ENCODE peak calls at places on chromosomes 13 and 19, in four cellular contexts. O is K562, K is HepG2, L is WTC11. J is an unnamed sample.

GRCh38 chr19:55452381-55453325 is 8.8 kb downstream of the ISOC2 start:
- DNase-seq in O (peak), K (peak), L (peak), J (peak)

GRCh38 chr13:98707309-98707999 is 45.0 kb downstream of the SLC15A1 start:
- DNase-seq in O (no peak), K (no peak), L (no peak), J (no peak)

GRCh38 chr19:13938361-13939027 is at the start of gene PODNL1:
- DNase-seq in O (no peak), K (no peak), L (no peak), J (no peak)

GRCh38 chr13:111916201-111916600 is 150.7 kb upstream of the SOX1 start:
- DNase-seq in O (no peak), K (no peak), L (no peak), J (no peak)

GRCh38 chr19:7067716-7068115 is 1.8 kb upstream of the ZNF557 start:
- DNase-seq in O (no peak), K (no peak), L (no peak), J (no peak)

GRCh38 chr19:4007836-4008539 is 452 bp downstream of the PIAS4 start:
- DNase-seq in O (peak), K (peak), L (peak), J (no peak)

GRCh38 chr13:50693755-50694154 is 149.7 kb downstream of the DLEU7 start:
- DNase-seq in O (no peak), K (no peak), L (peak), J (no peak)

GRCh38 chr13:29523199-29523931 is 72.1 kb downstream of the SLC7A1 start:
- DNase-seq in O (no peak), K (no peak), L (no peak), J (no peak)

GRCh38 chr13:46160474-46161066 is 21.4 kb downstream of the LCP1 start:
- DNase-seq in O (peak), K (peak), L (no peak), J (peak)

GRCh38 chr19:17049711-17050280 is 23.2 kb upstream of the CPAMD8 start:
- DNase-seq in O (no peak), K (no peak), L (no peak), J (no peak)

GRCh38 chr19:14318873-14319272 is 62.4 kb upstream of the ADGRE5 start:
- DNase-seq in O (peak), K (no peak), L (peak), J (no peak)

GRCh38 chr19:18313398-18313797 is 9.5 kb downstream of the LSM4 start:
- DNase-seq in O (no peak), K (no peak), L (no peak), J (no peak)

GRCh38 chr19:29674374-29675119 is 9.3 kb downstream of the PLEKHF1 start:
- DNase-seq in O (no peak), K (no peak), L (no peak), J (no peak)

GRCh38 chr19:46828484-46828883 is 22.2 kb downstream of the AP2S1 start:
- DNase-seq in O (no peak), K (no peak), L (no peak), J (no peak)

GRCh38 chr19:17333611-17334413 is 843 bp downstream of the ANO8 start:
- DNase-seq in O (peak), K (no peak), L (peak), J (no peak)

GRCh38 chr19:55688422-55689218 is 13.6 kb downstream of the EPN1 start:
- DNase-seq in O (peak), K (no peak), L (no peak), J (no peak)

GRCh38 chr13:52931913-52932312 is 83.5 kb upstream of the PCDH8 start:
- DNase-seq in O (no peak), K (no peak), L (no peak), J (no peak)

GRCh38 chr19:53394522-53394973 is 401 bp upstream of the ZNF765 start:
- DNase-seq in O (no peak), K (peak), L (peak), J (peak)

GRCh38 chr19:2567580-2567979 is 91.7 kb downstream of the GADD45B start:
- DNase-seq in O (no peak), K (no peak), L (peak), J (no peak)

GRCh38 chr19:13848811-13849241 is 28.1 kb upstream of the NANOS3 start:
- DNase-seq in O (no peak), K (no peak), L (no peak), J (no peak)

GRCh38 chr13:99218545-99218944 is 17.9 kb downstream of the UBAC2 start:
- DNase-seq in O (no peak), K (no peak), L (no peak), J (no peak)

GRCh38 chr19:679418-680286 is 3.5 kb downstream of the FSTL3 start:
- DNase-seq in O (peak), K (no peak), L (no peak), J (no peak)

GRCh38 chr19:56594783-56595547 is at the start of gene ZNF71:
- DNase-seq in O (no peak), K (peak), L (peak), J (peak)

GRCh38 chr19:53992211-53992610 is 774 bp downstream of the CACNG6 start:
- DNase-seq in O (no peak), K (no peak), L (no peak), J (no peak)

GRCh38 chr19:52273301-52273700 is 3.9 kb downstream of the ZNF766 start:
- DNase-seq in O (no peak), K (no peak), L (no peak), J (no peak)

GRCh38 chr19:18514800-18515682 is 6.8 kb downstream of the ELL start:
- DNase-seq in O (no peak), K (peak), L (no peak), J (no peak)

GRCh38 chr19:28940751-28941500 is 272.0 kb downstream of the UQCRFS1 start:
- DNase-seq in O (no peak), K (no peak), L (no peak), J (no peak)

GRCh38 chr19:6516018-6516658 is 14.0 kb upstream of the TUBB4A start:
- DNase-seq in O (peak), K (peak), L (peak), J (peak)

GRCh38 chr19:17441241-17442135 is 7.0 kb downstream of the TMEM221 start:
- DNase-seq in O (peak), K (peak), L (peak), J (peak)

GRCh38 chr19:15631817-15632216 is 8.9 kb upstream of the CYP4F3 start:
- DNase-seq in O (peak), K (peak), L (peak), J (peak)

GRCh38 chr19:11694533-11695439 is 44.0 kb downstream of the ZNF823 start:
- DNase-seq in O (peak), K (peak), L (peak), J (peak)

GRCh38 chr19:21082011-21082975 is at the start of gene ZNF714:
- DNase-seq in O (peak), K (peak), L (peak), J (peak)

GRCh38 chr19:56477429-56478338 is 539 bp upstream of the ZNF667 start:
- DNase-seq in O (peak), K (no peak), L (peak), J (no peak)

GRCh38 chr13:24854311-24854710 is 90.3 kb downstream of the RNF17 start:
- DNase-seq in O (no peak), K (no peak), L (no peak), J (no peak)

GRCh38 chr13:113407103-113407530 is 43.2 kb upstream of the GRTP1 start:
- DNase-seq in O (no peak), K (no peak), L (no peak), J (no peak)

GRCh38 chr13:113407531-113408393 is 43.8 kb upstream of the GRTP1 start:
- DNase-seq in O (no peak), K (no peak), L (peak), J (no peak)

GRCh38 chr13:113405481-113406300 is 41.8 kb upstream of the GRTP1 start:
- DNase-seq in O (peak), K (no peak), L (no peak), J (no peak)

GRCh38 chr13:113404723-113405471 is 41.0 kb upstream of the GRTP1 start:
- DNase-seq in O (no peak), K (no peak), L (no peak), J (no peak)

DNA sequence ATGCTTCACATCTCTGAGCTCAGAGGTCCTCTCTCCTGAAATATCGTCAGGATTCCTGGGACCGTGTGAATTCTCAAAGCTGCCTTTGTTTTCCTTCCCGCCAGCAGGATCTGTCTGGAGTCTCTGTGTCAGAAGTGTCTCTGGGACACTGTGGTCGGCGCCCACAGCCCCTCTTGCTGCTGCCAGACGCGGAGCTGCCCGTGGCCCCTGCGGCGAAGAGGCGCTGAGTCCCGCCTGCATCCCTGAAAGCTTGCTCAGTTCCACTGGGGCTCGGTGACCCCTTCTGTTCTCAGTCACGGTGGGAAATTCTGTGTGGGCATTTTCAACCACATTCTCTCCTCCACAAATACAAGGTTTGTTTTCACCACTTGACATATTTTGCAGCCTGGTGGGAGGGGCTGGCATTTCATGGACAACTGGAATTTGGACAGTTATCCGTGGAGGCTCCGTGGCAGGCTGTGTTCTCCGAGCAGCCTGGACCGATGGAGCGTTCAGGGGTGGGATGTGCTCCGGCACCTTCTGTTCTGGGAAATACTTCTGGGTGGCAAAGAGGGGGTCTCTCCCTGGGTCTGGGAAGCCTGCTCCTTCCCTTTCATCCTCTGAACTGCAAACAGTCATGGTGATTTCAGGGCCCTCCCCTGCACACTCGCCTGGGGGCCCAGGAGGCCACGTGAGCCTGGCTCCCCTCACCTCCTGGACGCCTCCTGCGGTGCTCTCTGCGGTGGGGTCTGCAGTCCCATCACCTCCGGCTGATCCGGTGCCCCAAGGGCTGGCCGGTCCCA is 42.6 kb upstream of the GRTP1 start:
- DNase-seq in O (no peak), K (no peak), L (no peak), J (no peak)
- TF ChIP-seq ELF4 in O (no peak), K (no peak), L (no peak), J (no peak)

DNA sequence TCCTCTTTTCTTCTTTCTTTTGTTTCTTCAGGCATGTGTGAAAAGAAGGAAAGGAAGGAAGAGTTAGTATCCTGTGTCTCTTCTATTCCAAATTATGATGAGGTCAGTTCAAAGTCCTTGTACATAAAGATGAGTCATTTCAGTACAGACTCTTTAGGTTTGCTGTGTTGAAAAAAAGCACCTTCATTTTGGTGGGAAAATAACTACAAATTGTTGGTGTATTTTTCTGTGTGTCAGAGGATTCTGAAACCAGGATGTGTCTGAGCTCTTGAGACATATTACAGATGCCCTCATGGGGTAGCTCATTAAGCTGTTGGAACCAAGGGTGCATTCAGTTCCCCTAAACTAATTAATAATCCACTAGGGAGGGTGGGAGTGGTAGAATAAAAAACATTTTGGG is 5.8 kb upstream of the HSPH1 start:
- DNase-seq in O (no peak), K (peak), L (no peak), J (no peak)
- TF ChIP-seq ELF4 in O (no peak), K (no peak), L (no peak), J (no peak)

GRCh38 chr13:64369121-64369520 is 2861.0 kb downstream of the PCDH9 start:
- DNase-seq in O (no peak), K (no peak), L (no peak), J (no peak)

GRCh38 chr13:64371045-64371444 is 2859.1 kb downstream of the PCDH9 start:
- DNase-seq in O (no peak), K (no peak), L (no peak), J (no peak)

GRCh38 chr13:64371461-64371860 is 2858.7 kb downstream of the PCDH9 start:
- DNase-seq in O (no peak), K (no peak), L (no peak), J (no peak)
- TF ChIP-seq ELF4 in O (no peak), K (no peak), L (no peak), J (no peak)

GRCh38 chr13:40114305-40114896 is 458.9 kb downstream of the COG6 start:
- DNase-seq in O (no peak), K (no peak), L (no peak), J (no peak)

GRCh38 chr13:40118337-40118736 is 462.9 kb downstream of the COG6 start:
- DNase-seq in O (no peak), K (no peak), L (no peak), J (no peak)

GRCh38 chr13:40115456-40115855 is 460.0 kb downstream of the COG6 start:
- DNase-seq in O (no peak), K (no peak), L (no peak), J (no peak)

GRCh38 chr13:40113644-40114304 is 458.3 kb downstream of the COG6 start:
- DNase-seq in O (no peak), K (no peak), L (no peak), J (no peak)

GRCh38 chr13:40116008-40116407 is 460.5 kb downstream of the COG6 start:
- DNase-seq in O (peak), K (peak), L (no peak), J (peak)
- TF ChIP-seq ELF4 in O (no peak), K (no peak), L (no peak), J (no peak)

GRCh38 chr13:36450534-36450933 is 18.2 kb downstream of the CCNA1 start:
- DNase-seq in O (no peak), K (no peak), L (no peak), J (no peak)

GRCh38 chr13:36454121-36454520 is 21.8 kb downstream of the CCNA1 start:
- DNase-seq in O (no peak), K (no peak), L (no peak), J (no peak)

GRCh38 chr13:36456577-36456976 is 24.3 kb downstream of the CCNA1 start:
- DNase-seq in O (no peak), K (no peak), L (no peak), J (no peak)

GRCh38 chr13:36454962-36455361 is 22.7 kb downstream of the CCNA1 start:
- DNase-seq in O (no peak), K (no peak), L (no peak), J (no peak)

GRCh38 chr13:36453518-36453917 is 21.2 kb downstream of the CCNA1 start:
- DNase-seq in O (no peak), K (no peak), L (no peak), J (peak)
- TF ChIP-seq ELF4 in O (no peak), K (no peak), L (no peak), J (no peak)

GRCh38 chr13:102687520-102687919 is 7.3 kb downstream of the METTL21C start:
- DNase-seq in O (no peak), K (no peak), L (no peak), J (no peak)
- TF ChIP-seq ELF4 in O (no peak), K (no peak), L (no peak), J (no peak)

GRCh38 chr19:49683814-49684250 is 5.6 kb upstream of the ADM5 start:
- DNase-seq in O (no peak), K (no peak), L (no peak), J (no peak)

GRCh38 chr19:49685845-49686332 is 3.5 kb upstream of the ADM5 start:
- DNase-seq in O (no peak), K (no peak), L (no peak), J (no peak)

GRCh38 chr19:49682274-49682673 is 5.2 kb downstream of the PRMT1 start:
- DNase-seq in O (no peak), K (no peak), L (no peak), J (no peak)

GRCh38 chr19:49684983-49685553 is 4.3 kb upstream of the ADM5 start:
- DNase-seq in O (no peak), K (no peak), L (no peak), J (no peak)

DNA sequence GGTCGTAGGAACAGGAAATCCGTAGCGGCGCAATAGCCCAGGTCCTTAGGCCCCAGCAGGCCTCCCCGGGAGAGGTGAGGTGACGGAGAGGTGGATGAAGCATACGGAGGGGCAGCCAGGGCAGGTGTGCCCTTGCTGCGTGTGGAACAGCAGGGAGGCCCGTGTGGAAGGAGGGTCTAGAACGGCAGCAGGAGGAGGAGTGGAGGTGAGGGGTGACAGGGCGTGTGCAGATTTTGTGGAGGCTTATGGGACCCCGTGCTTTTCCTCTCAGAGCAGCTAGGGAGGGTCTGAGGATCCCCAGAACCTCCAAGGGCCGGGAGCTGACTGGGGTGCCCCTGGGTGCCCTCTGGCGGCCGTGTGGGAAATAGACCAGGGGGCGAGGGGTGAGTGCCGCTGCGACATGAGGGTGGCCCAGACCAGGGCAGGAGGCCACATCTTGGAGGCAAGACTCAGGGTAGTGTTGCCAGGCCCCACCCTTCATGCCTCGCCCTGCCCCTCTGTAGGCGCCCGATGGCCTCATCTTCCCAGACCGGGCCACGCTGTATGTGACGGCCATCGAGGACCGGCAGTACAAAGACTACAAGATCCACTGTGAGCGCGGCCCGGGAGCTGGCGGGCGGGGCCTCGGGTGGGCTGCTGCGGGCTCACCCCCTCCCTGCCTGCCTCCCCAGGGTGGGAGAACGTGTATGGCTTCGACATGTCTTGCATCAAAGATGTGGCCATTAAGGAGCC is 5.0 kb upstream of the ADM5 start:
- DNase-seq in O (peak), K (no peak), L (peak), J (peak)
- TF ChIP-seq ELF4 in O (no peak), K (no peak), L (no peak), J (no peak)

GRCh38 chr19:35295792-35296462 is 4.0 kb downstream of the MAG start:
- DNase-seq in O (peak), K (no peak), L (peak), J (no peak)
- TF ChIP-seq ELF4 in O (no peak), K (no peak), L (no peak), J (no peak)

GRCh38 chr13:100625447-100625846 is 36.9 kb upstream of the GGACT start:
- DNase-seq in O (no peak), K (no peak), L (no peak), J (no peak)

GRCh38 chr13:100630564-100630963 is 42.0 kb upstream of the GGACT start:
- DNase-seq in O (no peak), K (peak), L (no peak), J (no peak)

GRCh38 chr13:100627142-100627541 is 38.6 kb upstream of the GGACT start:
- DNase-seq in O (no peak), K (no peak), L (no peak), J (no peak)
- TF ChIP-seq ELF4 in O (no peak), K (no peak), L (no peak), J (no peak)

GRCh38 chr19:33301011-33301899 is 1.1 kb downstream of the CEBPA start:
- DNase-seq in O (no peak), K (no peak), L (peak), J (no peak)
- TF ChIP-seq ELF4 in O (no peak), K (no peak), L (no peak), J (no peak)